ENCODE peak calls at places on chromosomes 1 and 21, in nine cellular contexts. A is D721Med, P is HCT116, L is small intestine, C is NAMALWA, U is HEK293T, E is OCI-LY7, N is tibial artery, R is HFFc6. M is an unnamed sample.

GRCh38 chr1:221335161-221336101 is 406.5 kb downstream of the DUSP10 start:
- DNase-seq in C (no peak), U (no peak), N (peak; percentile 54), P (no peak), L (no peak), R (peak; percentile 93), E (no peak), A (no peak), M (peak; percentile 96)

GRCh38 chr1:158025576-158026230 is 32.3 kb downstream of the KIRREL1 start:
- DNase-seq in R (no peak), P (no peak), U (no peak), E (no peak), L (no peak), C (no peak), N (no peak), A (no peak), M (no peak)

GRCh38 chr1:229300099-229300757 is 29.3 kb downstream of the RAB4A start:
- DNase-seq in C (no peak), A (no peak), N (no peak), E (no peak), P (no peak), U (no peak), R (no peak), L (no peak), M (no peak)

GRCh38 chr1:25808481-25809244 is 8.7 kb downstream of the SELENON start:
- DNase-seq in P (no peak), L (no peak), E (no peak), A (no peak), U (no peak), C (no peak), R (no peak), N (peak; percentile 16), M (no peak)

GRCh38 chr1:150234647-150235435 is 1.1 kb downstream of the ANP32E start:
- DNase-seq in C (peak; percentile 93), R (peak; percentile 70), L (peak; percentile 73), U (peak; percentile 71), N (peak; percentile 81), P (peak; percentile 43), A (no peak), E (peak; percentile 81), M (peak; percentile 87)

GRCh38 chr1:200641175-200641489 is 20.6 kb upstream of the KIF14 start:
- DNase-seq in A (no peak), E (no peak), P (no peak), L (no peak), C (no peak), N (no peak), U (no peak), R (no peak), M (no peak)

GRCh38 chr21:43979654-43980053 is 32.5 kb upstream of the TRAPPC10 start:
- DNase-seq in C (no peak), A (no peak), L (no peak), E (no peak), P (no peak), R (no peak), U (no peak), N (no peak), M (no peak)

GRCh38 chr1:15406911-15407559 is 2.7 kb upstream of the EFHD2 start:
- DNase-seq in U (no peak), P (no peak), R (peak; percentile 80), C (no peak), A (no peak), E (no peak), N (peak; percentile 69), L (no peak), M (peak; percentile 85)

GRCh38 chr21:31162827-31163226 is 124.6 kb upstream of the KRTAP19-8 start:
- DNase-seq in N (no peak), R (no peak), E (no peak), C (no peak), L (no peak), A (no peak), P (no peak), U (no peak), M (peak; percentile 57)

GRCh38 chr1:77219166-77219887 is at the start of gene PIGK:
- DNase-seq in L (peak; percentile 89), R (peak; percentile 89), P (peak; percentile 83), A (peak; percentile 19), E (peak; percentile 93), C (peak; percentile 92), N (peak; percentile 81), U (peak; percentile 93), M (peak; percentile 88)

GRCh38 chr1:58358311-58358710 is 188.2 kb downstream of the OMA1 start:
- DNase-seq in N (no peak), C (no peak), L (no peak), U (no peak), R (peak; percentile 57), A (no peak), P (no peak), E (no peak), M (peak; percentile 15)

GRCh38 chr1:171127481-171127880 is 36.8 kb downstream of the FMO3 start:
- DNase-seq in L (no peak), A (no peak), U (no peak), N (no peak), P (no peak), E (no peak), R (peak; percentile 38), C (no peak), M (peak; percentile 18)

GRCh38 chr1:201266774-201267173 is 16.5 kb upstream of the PKP1 start:
- DNase-seq in L (peak; percentile 49), U (no peak), C (no peak), E (no peak), P (no peak), R (peak; percentile 87), A (no peak), N (no peak), M (peak; percentile 89)

GRCh38 chr1:201933840-201934430 is 12.4 kb downstream of the LMOD1 start:
- DNase-seq in A (no peak), R (peak; percentile 32), L (no peak), E (no peak), C (no peak), U (no peak), N (no peak), P (no peak), M (peak; percentile 72)

GRCh38 chr1:212346586-212346985 is 61.4 kb downstream of the PPP2R5A start:
- DNase-seq in P (no peak), C (no peak), R (no peak), L (no peak), N (no peak), A (no peak), E (no peak), U (no peak), M (no peak)

GRCh38 chr1:9184749-9185148 is 49.8 kb upstream of the H6PD start:
- DNase-seq in L (no peak), C (no peak), U (no peak), N (no peak), R (no peak), P (no peak), E (no peak), A (no peak), M (no peak)

GRCh38 chr21:45281411-45282282 is 6.0 kb downstream of the POFUT2 start:
- DNase-seq in L (no peak), N (peak; percentile 18), P (no peak), A (no peak), C (no peak), U (no peak), R (no peak), E (no peak), M (no peak)

GRCh38 chr1:43225168-43225567 is 44.6 kb upstream of the TMEM125 start:
- DNase-seq in U (no peak), R (peak; percentile 40), L (no peak), C (peak; percentile 43), P (no peak), E (peak; percentile 40), N (no peak), A (no peak), M (peak; percentile 11)

GRCh38 chr1:21451981-21452411 is 12.1 kb downstream of the NBPF3 start:
- DNase-seq in R (peak; percentile 52), L (peak; percentile 11), N (no peak), P (no peak), A (no peak), U (no peak), E (no peak), C (no peak), M (peak; percentile 80)

GRCh38 chr1:44406761-44407429 is 1.8 kb downstream of the RNF220 start:
- DNase-seq in L (no peak), E (no peak), A (no peak), R (no peak), U (no peak), N (no peak), P (no peak), C (no peak), M (peak; percentile 35)

GRCh38 chr1:5765997-5766913 is 226.0 kb downstream of the NPHP4 start:
- DNase-seq in U (no peak), P (no peak), N (no peak), A (no peak), E (no peak), C (no peak), L (no peak), R (no peak), M (no peak)

GRCh38 chr1:97017895-97018294 is 296.3 kb downstream of the PTBP2 start:
- DNase-seq in R (no peak), P (no peak), A (no peak), C (no peak), U (no peak), E (peak; percentile 2), L (no peak), N (no peak), M (no peak)

GRCh38 chr1:234848972-234849641 is 239.1 kb upstream of the IRF2BP2 start:
- DNase-seq in E (no peak), C (no peak), R (peak; percentile 92), L (no peak), P (no peak), A (no peak), N (no peak), U (no peak), M (peak; percentile 86)

GRCh38 chr1:201676061-201676644 is 137.2 kb downstream of the NAV1 start:
- DNase-seq in P (no peak), E (no peak), L (peak; percentile 26), R (peak; percentile 18), C (no peak), N (no peak), A (no peak), U (no peak), M (peak; percentile 76)

GRCh38 chr1:180188103-180188506 is 33.4 kb downstream of the QSOX1 start:
- DNase-seq in U (peak; percentile 80), A (peak; percentile 94), R (peak; percentile 44), L (peak; percentile 80), P (no peak), C (peak; percentile 34), N (no peak), E (peak; percentile 27), M (peak; percentile 56)

GRCh38 chr1:214404154-214404553 is 123.2 kb downstream of the SMYD2 start:
- DNase-seq in U (no peak), A (no peak), L (no peak), P (no peak), E (no peak), R (peak; percentile 49), C (no peak), N (no peak), M (peak; percentile 71)

GRCh38 chr1:31639543-31639942 is 5.1 kb downstream of the PEF1 start:
- DNase-seq in L (no peak), E (no peak), C (no peak), A (no peak), U (no peak), R (peak; percentile 72), P (no peak), N (no peak), M (peak; percentile 54)

M was measured in EL.